ENCODE peak calls at places on chromosomes 2 and 18, in four cellular contexts. One of them, this sample, is unnamed.

GRCh38 chr2:200944467-200945394 is 18.7 kb downstream of the ORC2 start:
- DNase-seq in neural crest cell: no peak
- DNase-seq in A549: peak; percentile 93
- DNase-seq in fibroblast of mammary gland: peak; percentile 94
- DNase-seq in this sample: peak; percentile 75

GRCh38 chr2:148615446-148615845 is 29.1 kb upstream of the EPC2 start:
- DNase-seq in neural crest cell: no peak
- DNase-seq in A549: no peak
- DNase-seq in fibroblast of mammary gland: no peak
- DNase-seq in this sample: no peak

GRCh38 chr2:106108351-106108750 is 85.8 kb downstream of the UXS1 start:
- DNase-seq in neural crest cell: no peak
- DNase-seq in A549: peak; percentile 25
- DNase-seq in fibroblast of mammary gland: peak; percentile 21
- DNase-seq in this sample: no peak

GRCh38 chr2:60002158-60002867 is 551.1 kb downstream of the BCL11A start:
- DNase-seq in neural crest cell: no peak
- DNase-seq in A549: no peak
- DNase-seq in fibroblast of mammary gland: no peak
- DNase-seq in this sample: no peak

GRCh38 chr2:232528746-232529445 is 2.9 kb downstream of the CHRND start:
- DNase-seq in neural crest cell: no peak
- DNase-seq in A549: no peak
- DNase-seq in fibroblast of mammary gland: no peak
- DNase-seq in this sample: no peak

GRCh38 chr2:26243643-26244478 is 571 bp downstream of the HADHA start:
- DNase-seq in neural crest cell: peak; percentile 28
- DNase-seq in A549: peak; percentile 34
- DNase-seq in fibroblast of mammary gland: peak; percentile 42
- DNase-seq in this sample: peak; percentile 5

GRCh38 chr2:213806125-213806726 is 522.0 kb downstream of the SPAG16 start:
- DNase-seq in neural crest cell: no peak
- DNase-seq in A549: peak; percentile 30
- DNase-seq in fibroblast of mammary gland: peak; percentile 48
- DNase-seq in this sample: no peak

GRCh38 chr2:68237976-68238580 is 14.3 kb downstream of the PPP3R1 start:
- DNase-seq in neural crest cell: no peak
- DNase-seq in A549: no peak
- DNase-seq in fibroblast of mammary gland: no peak
- DNase-seq in this sample: no peak

GRCh38 chr2:36266536-36267121 is 88.9 kb upstream of the CRIM1 start:
- DNase-seq in neural crest cell: no peak
- DNase-seq in A549: no peak
- DNase-seq in fibroblast of mammary gland: no peak
- DNase-seq in this sample: no peak

GRCh38 chr18:57953883-57954282 is 90.1 kb upstream of the NEDD4L start:
- DNase-seq in neural crest cell: no peak
- DNase-seq in A549: no peak
- DNase-seq in fibroblast of mammary gland: no peak
- DNase-seq in this sample: no peak

GRCh38 chr18:44773640-44774155 is 93.0 kb downstream of the SETBP1 start:
- DNase-seq in neural crest cell: no peak
- DNase-seq in A549: no peak
- DNase-seq in fibroblast of mammary gland: no peak
- DNase-seq in this sample: no peak

GRCh38 chr2:230068658-230069080 is at the start of gene SLC16A14:
- DNase-seq in neural crest cell: peak; percentile 4
- DNase-seq in A549: peak; percentile 63
- DNase-seq in fibroblast of mammary gland: peak; percentile 40
- DNase-seq in this sample: peak; percentile 52
- TF ChIP-seq CTCF in neural crest cell: peak; percentile 40
- TF ChIP-seq CTCF in A549: no peak
- TF ChIP-seq CTCF in fibroblast of mammary gland: peak; percentile 24
- TF ChIP-seq CTCF in this sample: no peak

GRCh38 chr2:147450661-147451060 is 394.2 kb upstream of the ACVR2A start:
- DNase-seq in neural crest cell: no peak
- DNase-seq in A549: no peak
- DNase-seq in fibroblast of mammary gland: no peak
- DNase-seq in this sample: no peak
- TF ChIP-seq CTCF in neural crest cell: no peak
- TF ChIP-seq CTCF in A549: no peak
- TF ChIP-seq CTCF in fibroblast of mammary gland: no peak
- TF ChIP-seq CTCF in this sample: no peak

GRCh38 chr2:188726561-188727247 is 247.5 kb upstream of the COL3A1 start:
- DNase-seq in neural crest cell: no peak
- DNase-seq in A549: no peak
- DNase-seq in fibroblast of mammary gland: peak; percentile 6
- DNase-seq in this sample: no peak

GRCh38 chr2:188725981-188726380 is 248.2 kb upstream of the COL3A1 start:
- DNase-seq in neural crest cell: no peak
- DNase-seq in A549: no peak
- DNase-seq in fibroblast of mammary gland: peak; percentile 41
- DNase-seq in this sample: no peak

GRCh38 chr2:188721784-188722183 is 252.4 kb upstream of the COL3A1 start:
- DNase-seq in neural crest cell: no peak
- DNase-seq in A549: no peak
- DNase-seq in fibroblast of mammary gland: no peak
- DNase-seq in this sample: no peak

GRCh38 chr2:188721231-188721630 is 252.9 kb upstream of the COL3A1 start:
- DNase-seq in neural crest cell: no peak
- DNase-seq in A549: no peak
- DNase-seq in fibroblast of mammary gland: peak; percentile 43
- DNase-seq in this sample: no peak
- TF ChIP-seq CTCF in neural crest cell: no peak
- TF ChIP-seq CTCF in A549: no peak
- TF ChIP-seq CTCF in fibroblast of mammary gland: no peak
- TF ChIP-seq CTCF in this sample: no peak

DNA sequence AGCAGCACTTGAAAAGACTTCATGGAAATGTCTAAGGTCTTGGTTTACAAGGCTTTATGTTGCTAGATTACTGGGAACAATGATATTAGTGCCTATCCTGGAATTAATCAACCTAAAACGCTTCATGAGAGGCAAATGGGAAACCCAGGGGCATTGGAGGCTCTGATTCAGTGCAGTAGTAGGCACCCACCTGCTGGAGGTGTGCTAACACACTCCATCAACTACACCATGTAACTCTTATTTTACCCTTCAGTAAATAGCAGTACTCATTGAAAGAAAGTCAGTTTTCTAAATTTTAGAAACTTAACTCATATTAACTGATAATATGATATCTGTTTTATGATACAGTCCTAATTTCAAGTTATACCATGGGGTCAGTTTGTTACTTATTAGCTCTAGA is 17.4 kb upstream of the HNRNPA3 start:
- DNase-seq in neural crest cell: no peak
- DNase-seq in A549: no peak
- DNase-seq in fibroblast of mammary gland: no peak
- DNase-seq in this sample: no peak
- TF ChIP-seq CTCF in neural crest cell: no peak
- TF ChIP-seq CTCF in A549: no peak
- TF ChIP-seq CTCF in fibroblast of mammary gland: no peak
- TF ChIP-seq CTCF in this sample: no peak